ENCODE peak calls at places on chromosomes 11 and 22, in four cellular contexts. U is breast epithelium, L is GM23338, J is H1. W is an unnamed sample.

GRCh38 chr11:122664188-122664587 is 8.7 kb downstream of the UBASH3B start:
- DNase-seq in U (no peak), L (no peak), J (no peak), W (no peak)

GRCh38 chr11:92269021-92269420 is 44.4 kb downstream of the FAT3 start:
- DNase-seq in J (no peak), U (no peak), L (peak; percentile 62), W (no peak)

GRCh38 chr22:36325163-36326031 is 62.4 kb downstream of the MYH9 start:
- DNase-seq in U (peak; percentile 92), L (no peak), J (no peak), W (no peak)

GRCh38 chr11:120334894-120335462 is 1.2 kb upstream of the ARHGEF12 start:
- DNase-seq in L (peak; percentile 79), J (peak; percentile 67), U (peak; percentile 67), W (no peak)

GRCh38 chr22:47166446-47167016 is 404.1 kb downstream of the TBC1D22A start:
- DNase-seq in L (no peak), U (no peak), J (peak; percentile 30), W (no peak)

GRCh38 chr22:19619144-19620009 is 94.9 kb upstream of the SEPTIN5 start:
- DNase-seq in J (no peak), L (no peak), U (no peak), W (no peak)

GRCh38 chr11:77205467-77206263 is 77.6 kb downstream of the MYO7A start:
- DNase-seq in U (no peak), L (peak; percentile 25), J (no peak), W (no peak)

GRCh38 chr22:37105990-37106389 is 3.5 kb downstream of the TMPRSS6 start:
- DNase-seq in J (no peak), L (no peak), U (no peak), W (no peak)

GRCh38 chr11:72085836-72086475 is 5.3 kb downstream of the LRRC51 start:
- DNase-seq in J (no peak), U (no peak), L (peak; percentile 42), W (no peak)

GRCh38 chr11:5476184-5476819 is 12.2 kb upstream of the OR52D1 start:
- DNase-seq in L (peak; percentile 81), J (no peak), U (no peak), W (no peak)

GRCh38 chr11:112555491-112556364 is 295.1 kb upstream of the PLET1 start:
- DNase-seq in L (peak; percentile 78), U (no peak), J (peak; percentile 94), W (no peak)

GRCh38 chr11:57407941-57408475 is 17.6 kb upstream of the PRG2 start:
- DNase-seq in J (no peak), L (no peak), U (no peak), W (no peak)

GRCh38 chr11:122115520-122116343 is at the start of gene BLID:
- DNase-seq in U (peak; percentile 72), J (peak; percentile 74), L (peak; percentile 88), W (no peak)

GRCh38 chr11:48058777-48059176 is 78.4 kb downstream of the PTPRJ start:
- DNase-seq in J (no peak), L (no peak), U (no peak), W (no peak)

GRCh38 chr11:13525257-13525656 is 29.5 kb upstream of the PTH start:
- DNase-seq in U (no peak), J (no peak), L (no peak), W (no peak)

GRCh38 chr11:11010624-11011127 is 152.8 kb upstream of the ZBED5 start:
- DNase-seq in J (no peak), L (peak; percentile 69), U (no peak), W (no peak)

DNA sequence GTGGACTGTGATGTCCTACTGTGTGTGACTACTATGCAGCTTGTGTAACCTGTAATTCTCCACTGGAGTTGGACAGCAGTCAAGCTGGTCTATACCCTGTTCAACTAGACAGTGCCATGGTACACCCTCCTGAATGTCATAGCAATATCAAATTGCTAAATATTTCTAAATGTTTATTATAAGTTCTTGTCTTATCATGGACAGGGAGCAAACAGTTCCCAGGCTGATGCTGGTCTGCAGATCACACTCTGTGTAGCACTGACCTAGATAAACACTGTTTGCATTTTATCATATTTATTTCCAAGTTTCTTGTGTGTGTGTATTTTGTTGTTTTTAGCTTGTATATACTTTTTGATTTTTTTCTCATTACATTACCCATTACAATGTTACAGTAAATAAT is 22.0 kb downstream of the PARVA start:
- DNase-seq in L (no peak), J (no peak), U (no peak), W (no peak)
- TF ChIP-seq POLR2AphosphoS5 in L (no peak), J (no peak), U (no peak), W (no peak)

DNA sequence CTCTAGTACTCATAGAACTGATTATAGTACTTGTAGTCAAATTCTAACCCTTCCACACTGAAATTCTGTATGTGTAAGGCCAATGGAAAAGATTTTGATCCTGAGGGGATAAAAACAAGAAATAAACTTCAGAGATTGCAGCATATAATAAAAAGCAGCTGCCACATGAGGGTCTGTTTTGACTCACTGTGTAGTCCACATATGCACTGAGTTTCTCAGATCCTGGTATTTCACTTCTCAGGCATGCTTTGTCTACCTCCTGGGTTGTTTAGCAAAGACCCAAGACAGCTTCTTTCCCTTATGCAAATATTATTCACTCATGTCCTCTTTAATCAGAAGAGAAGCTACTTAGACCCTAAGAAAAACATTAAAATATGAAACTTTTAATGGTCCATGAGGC is 71.1 kb upstream of the SLC5A12 start:
- DNase-seq in L (no peak), J (no peak), U (no peak), W (no peak)
- TF ChIP-seq POLR2AphosphoS5 in L (no peak), J (no peak), U (no peak), W (no peak)

GRCh38 chr11:7512525-7513209 is 1.1 kb upstream of the PPFIBP2 start:
- DNase-seq in L (peak; percentile 10), U (peak; percentile 70), J (no peak), W (peak; percentile 97)
- TF ChIP-seq POLR2AphosphoS5 in L (no peak), U (peak; percentile 34), J (no peak), W (peak; percentile 36)

DNA sequence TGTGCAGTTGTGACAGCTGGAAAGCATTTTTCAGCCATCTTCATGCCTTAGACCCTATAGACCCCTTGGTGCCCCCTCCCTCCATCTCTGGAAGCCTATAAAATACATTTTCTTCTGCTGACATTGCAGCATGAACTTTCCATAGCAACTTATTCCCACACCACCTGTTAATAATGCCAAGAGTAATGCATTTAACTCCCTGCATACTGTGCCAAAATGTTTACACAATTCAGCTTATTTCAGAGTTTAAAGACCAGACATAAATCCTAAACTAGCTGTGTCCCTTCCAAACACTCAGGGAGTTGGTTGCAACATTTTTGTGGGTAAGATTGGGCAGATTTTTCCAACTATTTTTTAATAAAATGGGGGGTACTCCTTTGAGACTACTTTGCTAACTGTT is 143.0 kb upstream of the ARHGAP20 start:
- DNase-seq in L (no peak), J (no peak), U (no peak), W (no peak)
- TF ChIP-seq POLR2AphosphoS5 in L (no peak), J (no peak), U (no peak), W (no peak)

GRCh38 chr11:35367491-35367890 is 51.9 kb downstream of the SLC1A2 start:
- DNase-seq in L (no peak), J (no peak), U (no peak), W (no peak)
- TF ChIP-seq POLR2AphosphoS5 in L (no peak), J (no peak), U (no peak), W (peak; percentile 57)

W was measured in esophagus muscularis mucosa.